ENCODE peak calls at places on chromosomes 2 and 18, in six cellular contexts. V is IMR-90, N is mesendoderm, K is spleen, J is breast epithelium, E is neural progenitor cell. L is an unnamed sample.
A peak's percentile ranks its signal among the peaks of the same experiment; 100 is the strongest.

GRCh38 chr18:35029770-35030169 is 11.4 kb upstream of the MAPRE2 start:
- DNase-seq in J (no peak), E (no peak), N (no peak), V (no peak), K (no peak), L (no peak)

GRCh38 chr2:191020742-191021381 is 6.9 kb upstream of the STAT1 start:
- DNase-seq in J (no peak), E (no peak), N (no peak), K (no peak), V (peak; percentile 93), L (no peak)

GRCh38 chr2:230144348-230144747 is 75.4 kb downstream of the SP110 start:
- DNase-seq in E (no peak), N (no peak), K (no peak), J (no peak), V (no peak), L (no peak)

GRCh38 chr2:19205983-19206533 is 152.4 kb downstream of the OSR1 start:
- DNase-seq in N (no peak), K (no peak), J (peak; percentile 49), V (no peak), E (no peak), L (no peak)

GRCh38 chr2:224195954-224196571 is 157.0 kb upstream of the SERPINE2 start:
- DNase-seq in J (no peak), V (no peak), E (no peak), K (no peak), N (no peak), L (no peak)

GRCh38 chr18:58056159-58056558 is 12.1 kb downstream of the NEDD4L start:
- DNase-seq in K (no peak), V (no peak), N (no peak), E (no peak), J (no peak), L (no peak)

GRCh38 chr2:110741491-110741980 is 9.2 kb downstream of the ACOXL start:
- DNase-seq in J (no peak), N (peak; percentile 92), K (no peak), V (no peak), E (peak; percentile 23), L (no peak)

GRCh38 chr2:170241731-170242130 is 63.8 kb downstream of the MYO3B start:
- DNase-seq in N (no peak), E (no peak), V (no peak), J (no peak), K (no peak), L (no peak)

GRCh38 chr2:9819551-9819950 is 23.7 kb upstream of the TAF1B start:
- DNase-seq in E (no peak), V (no peak), N (no peak), J (no peak), K (no peak), L (no peak)

GRCh38 chr2:8090748-8091700 is 590.8 kb upstream of the ID2 start:
- DNase-seq in V (peak; percentile 93), J (peak; percentile 23), E (no peak), K (peak; percentile 76), N (peak; percentile 57), L (peak; percentile 81)

GRCh38 chr2:120797421-120798289 is 62.0 kb downstream of the GLI2 start:
- DNase-seq in N (no peak), K (no peak), V (no peak), J (no peak), E (peak; percentile 48), L (no peak)

GRCh38 chr2:10493636-10494281 is 45.6 kb upstream of the ODC1 start:
- DNase-seq in K (peak; percentile 92), N (no peak), V (peak; percentile 95), J (peak; percentile 71), E (no peak), L (peak; percentile 50)

GRCh38 chr2:148614024-148614331 is 30.6 kb upstream of the EPC2 start:
- DNase-seq in N (peak; percentile 78), K (no peak), J (no peak), E (peak; percentile 69), V (no peak), L (no peak)

GRCh38 chr2:162821718-162822117 is 16.8 kb downstream of the KCNH7 start:
- DNase-seq in N (no peak), V (no peak), J (no peak), K (no peak), E (no peak), L (no peak)

GRCh38 chr2:162826901-162827300 is 11.7 kb downstream of the KCNH7 start:
- DNase-seq in N (no peak), J (no peak), K (no peak), E (no peak), V (no peak), L (no peak)

GRCh38 chr2:162825578-162825977 is 13.0 kb downstream of the KCNH7 start:
- DNase-seq in J (no peak), N (no peak), V (no peak), E (no peak), K (no peak), L (no peak)

GRCh38 chr2:162821176-162821575 is 17.4 kb downstream of the KCNH7 start:
- DNase-seq in V (no peak), J (no peak), E (no peak), N (no peak), K (no peak), L (no peak)

GRCh38 chr2:162824319-162824718 is 14.2 kb downstream of the KCNH7 start:
- DNase-seq in K (no peak), V (no peak), J (no peak), N (no peak), E (peak; percentile 8), L (no peak)
- H3K27ac ChIP-seq in K (no peak overlapping the region), V (no peak overlapping the region), J (no peak overlapping the region), N (no peak overlapping the region), E (no peak overlapping the region), L (no peak overlapping the region)

DNA sequence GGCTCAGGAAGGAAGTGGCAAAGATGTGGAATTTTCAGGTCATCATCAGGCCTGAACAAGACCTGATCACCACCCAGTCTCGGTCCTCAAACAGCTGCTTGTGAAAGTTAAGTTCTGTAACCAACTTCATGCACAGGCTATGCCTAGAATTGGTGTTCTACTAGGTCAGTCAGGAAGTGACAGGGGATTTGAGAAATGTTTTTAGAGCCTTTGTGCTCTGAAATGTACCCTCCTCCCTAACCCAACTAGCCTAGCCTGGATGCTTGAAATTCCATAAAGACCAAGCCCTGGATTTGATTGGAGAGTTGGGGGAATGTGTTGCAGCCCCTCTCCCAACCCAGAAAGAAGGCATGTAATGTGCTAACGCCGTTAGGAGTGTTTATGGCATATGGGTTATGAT is 63.3 kb downstream of the TGOLN2 start:
- DNase-seq in J (no peak), E (no peak), K (no peak), N (peak; percentile 89), V (peak; percentile 33), L (no peak)
- H3K4me3 ChIP-seq in J (no peak overlapping the region), E (no peak overlapping the region), K (no peak overlapping the region), N (no peak overlapping the region), V (no peak overlapping the region), L (no peak overlapping the region)

DNA sequence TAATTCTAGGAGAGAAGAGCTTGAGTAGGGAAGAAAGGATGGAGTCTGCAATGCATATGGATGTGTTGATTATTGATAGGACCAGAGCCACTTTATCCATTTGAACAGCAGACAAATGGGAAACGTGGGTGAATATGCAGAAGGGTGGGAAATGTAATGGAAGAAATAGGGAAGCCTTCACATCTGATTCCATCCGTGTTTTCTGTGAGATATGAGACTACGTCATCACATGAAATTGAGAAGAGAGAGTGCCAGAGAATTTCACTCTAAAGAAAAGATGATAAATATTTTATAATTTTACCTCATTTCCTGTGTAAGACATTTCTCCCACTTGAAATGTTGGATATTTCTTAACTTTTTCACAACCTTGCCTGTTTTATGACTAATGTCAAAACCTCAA is 788.4 kb upstream of the FAM98A start:
- DNase-seq in K (no peak), J (no peak), E (no peak), V (no peak), N (no peak), L (no peak)
- H3K27ac ChIP-seq in K (no peak overlapping the region), J (no peak overlapping the region), E (no peak overlapping the region), V (no peak overlapping the region), N (no peak overlapping the region), L (no peak overlapping the region)

GRCh38 chr2:219987830-219988229 is 360.4 kb downstream of the SLC4A3 start:
- DNase-seq in V (peak; percentile 93), E (no peak), K (no peak), J (no peak), N (peak; percentile 23), L (peak; percentile 70)
- H3K4me3 ChIP-seq in V (no peak overlapping the region), E (no peak overlapping the region), K (no peak overlapping the region), J (no peak overlapping the region), N (no peak overlapping the region), L (no peak overlapping the region)

GRCh38 chr2:119596638-119597037 is 52.4 kb downstream of the CFAP221 start:
- DNase-seq in E (no peak), J (no peak), K (no peak), V (no peak), N (no peak), L (no peak)

GRCh38 chr2:119598576-119598975 is 54.3 kb downstream of the CFAP221 start:
- DNase-seq in V (no peak), J (no peak), N (no peak), E (no peak), K (no peak), L (no peak)
- H3K27ac ChIP-seq in V (no peak overlapping the region), J (no peak overlapping the region), N (no peak overlapping the region), E (no peak overlapping the region), K (no peak overlapping the region), L (no peak overlapping the region)

L was measured in coronary artery.